ENCODE peak calls at places on chromosomes 1 and 21, in ten cellular contexts. A is kidney, U is cardiac muscle cell, W is psoas muscle, S is heart left ventricle, Y is substantia nigra, K is occipital lobe, I is HEK293T, D is endothelial cell, B is H54. R is an unnamed sample.

GRCh38 chr1:186740324-186740723 is 60.1 kb upstream of the PTGS2 start:
- DNase-seq in S (no peak), I (no peak), A (no peak), K (no peak), D (no peak), U (no peak), Y (no peak), W (no peak), B (no peak), R (no peak)

GRCh38 chr1:16209847-16210407 is 2.5 kb downstream of the ARHGEF19 start:
- DNase-seq in K (no peak), U (no peak), A (peak), Y (peak), S (no peak), I (no peak), D (no peak), B (no peak), W (no peak), R (no peak)

GRCh38 chr1:226660410-226661182 is 78.5 kb downstream of the ITPKB start:
- DNase-seq in B (no peak), Y (no peak), W (peak), U (peak), D (peak), I (no peak), S (peak), A (peak), K (no peak), R (no peak)

GRCh38 chr1:110668523-110668922 is 6.2 kb downstream of the KCNA3 start:
- DNase-seq in W (no peak), D (no peak), I (no peak), Y (no peak), B (no peak), K (no peak), A (no peak), S (no peak), U (no peak), R (no peak)

GRCh38 chr1:98145655-98146054 is 224.8 kb upstream of the DPYD start:
- DNase-seq in B (no peak), K (no peak), Y (no peak), W (no peak), U (no peak), S (no peak), D (no peak), A (no peak), I (no peak), R (no peak)

GRCh38 chr1:202034683-202035462 is 24.5 kb downstream of the ELF3 start:
- DNase-seq in I (peak), A (peak), U (peak), K (no peak), S (peak), B (peak), D (no peak), Y (no peak), W (peak), R (no peak)

GRCh38 chr1:206748348-206749034 is 22.1 kb upstream of the IL19 start:
- DNase-seq in A (no peak), I (no peak), K (no peak), U (peak), W (no peak), S (no peak), Y (no peak), B (no peak), D (no peak), R (no peak)

GRCh38 chr1:84573481-84573966 is 716 bp downstream of the CTBS start:
- DNase-seq in K (no peak), A (no peak), W (no peak), I (no peak), B (no peak), S (no peak), Y (no peak), U (peak), D (no peak), R (no peak)

GRCh38 chr1:225873281-225873850 is 8.8 kb downstream of the TMEM63A start:
- DNase-seq in W (no peak), B (no peak), U (no peak), I (no peak), S (no peak), K (no peak), A (peak), Y (no peak), D (no peak), R (no peak)

GRCh38 chr1:8116892-8117262 is 90.8 kb upstream of the ERRFI1 start:
- DNase-seq in Y (no peak), D (no peak), U (peak), I (peak), A (peak), W (peak), K (no peak), B (no peak), S (peak), R (no peak)

GRCh38 chr1:116286541-116286971 is 86.5 kb upstream of the ATP1A1 start:
- DNase-seq in K (no peak), B (no peak), I (no peak), D (no peak), Y (no peak), U (peak), W (no peak), S (no peak), A (no peak), R (no peak)

GRCh38 chr1:164765993-164766720 is 207.2 kb downstream of the PBX1 start:
- DNase-seq in S (no peak), W (no peak), A (no peak), K (no peak), Y (no peak), I (no peak), U (no peak), D (no peak), B (no peak), R (no peak)

GRCh38 chr1:30673395-30673794 is 50.0 kb downstream of the MATN1 start:
- DNase-seq in S (no peak), D (no peak), U (no peak), Y (no peak), I (no peak), K (no peak), B (no peak), A (no peak), W (no peak), R (no peak)

GRCh38 chr21:34962586-34963222 is 86.4 kb downstream of the RUNX1 start:
- DNase-seq in I (no peak), A (no peak), D (no peak), B (no peak), Y (no peak), U (no peak), S (no peak), K (no peak), W (no peak), R (no peak)

GRCh38 chr1:205519541-205520131 is 15.2 kb downstream of the CDK18 start:
- DNase-seq in I (no peak), A (peak), Y (peak), B (peak), D (no peak), W (no peak), K (peak), S (no peak), U (no peak), R (no peak)

GRCh38 chr1:193212637-193213036 is 26.2 kb upstream of the B3GALT2 start:
- DNase-seq in B (no peak), K (no peak), A (no peak), S (no peak), W (no peak), D (no peak), I (no peak), Y (no peak), U (no peak), R (no peak)

GRCh38 chr1:71170925-71171324 is 90.1 kb upstream of the ZRANB2 start:
- DNase-seq in Y (no peak), U (peak), S (no peak), B (no peak), K (no peak), I (no peak), D (no peak), W (no peak), A (no peak), R (no peak)

GRCh38 chr1:245301162-245301580 is 146.4 kb downstream of the KIF26B start:
- DNase-seq in U (peak), B (no peak), W (no peak), I (no peak), Y (no peak), S (peak), A (no peak), D (no peak), K (no peak), R (no peak)

GRCh38 chr1:84619383-84620093 is 45.3 kb upstream of the CTBS start:
- DNase-seq in W (no peak), K (peak), I (peak), D (no peak), S (no peak), B (peak), A (no peak), Y (peak), U (peak), R (no peak)

GRCh38 chr1:111620412-111620971 is 903 bp downstream of the RAP1A start:
- DNase-seq in Y (no peak), S (no peak), B (no peak), A (no peak), K (no peak), I (no peak), D (peak), U (no peak), W (no peak), R (no peak)

GRCh38 chr1:168709896-168710305 is 19.1 kb downstream of the DPT start:
- DNase-seq in B (peak), A (no peak), U (peak), K (no peak), W (no peak), I (peak), D (no peak), Y (no peak), S (no peak), R (peak)

GRCh38 chr1:158833269-158833668 is 2.1 kb downstream of the MNDA start:
- DNase-seq in I (no peak), Y (no peak), U (no peak), D (no peak), K (no peak), A (no peak), S (no peak), B (no peak), W (no peak), R (no peak)

GRCh38 chr1:147851149-147851548 is 51.4 kb upstream of the GJA8 start:
- DNase-seq in I (no peak), D (no peak), W (no peak), B (no peak), Y (no peak), A (no peak), S (no peak), U (peak), K (no peak), R (no peak)

GRCh38 chr1:175016073-175016722 is 7.0 kb downstream of the MRPS14 start:
- DNase-seq in Y (no peak), S (no peak), W (no peak), D (no peak), A (no peak), K (no peak), B (no peak), I (no peak), U (no peak), R (no peak)

GRCh38 chr1:38129971-38130370 is 83.4 kb upstream of the POU3F1 start:
- DNase-seq in U (peak), K (no peak), Y (no peak), A (no peak), W (no peak), S (no peak), D (no peak), B (peak), I (no peak), R (no peak)

GRCh38 chr1:24173638-24174325 is 13.3 kb downstream of the IFNLR1 start:
- DNase-seq in B (no peak), Y (no peak), S (no peak), U (no peak), W (no peak), K (no peak), I (no peak), D (no peak), A (no peak), R (no peak)

GRCh38 chr1:88877382-88877825 is 14.0 kb downstream of the GTF2B start:
- DNase-seq in A (no peak), U (peak), I (peak), D (no peak), Y (no peak), B (no peak), S (no peak), K (no peak), W (no peak), R (no peak)

GRCh38 chr1:211825990-211826389 is 4.6 kb downstream of the LPGAT1 start:
- DNase-seq in D (no peak), Y (no peak), B (peak), W (no peak), I (no peak), U (peak), A (no peak), K (no peak), S (no peak), R (peak)